ENCODE peak calls at places on chromosomes 12 and 14, in seven cellular contexts. One of them, this sample, is unnamed.

GRCh38 chr14:47674148-47674545 is 1.3 kb downstream of the MDGA2 start:
- DNase-seq in WERI-Rb-1: peak
- DNase-seq in stomach: no peak
- DNase-seq in CD8-positive, alpha-beta T cell: no peak
- DNase-seq in adrenal gland: no peak
- DNase-seq in hepatocyte: peak
- DNase-seq in lower lobe of right lung: no peak
- DNase-seq in this sample: no peak

GRCh38 chr12:82225871-82226270 is 132.3 kb downstream of the CCDC59 start:
- DNase-seq in WERI-Rb-1: no peak
- DNase-seq in stomach: no peak
- DNase-seq in CD8-positive, alpha-beta T cell: no peak
- DNase-seq in adrenal gland: no peak
- DNase-seq in hepatocyte: no peak
- DNase-seq in lower lobe of right lung: no peak
- DNase-seq in this sample: no peak

GRCh38 chr12:68425998-68426397 is 93.8 kb upstream of the MDM1 start:
- DNase-seq in WERI-Rb-1: no peak
- DNase-seq in stomach: no peak
- DNase-seq in CD8-positive, alpha-beta T cell: no peak
- DNase-seq in adrenal gland: no peak
- DNase-seq in hepatocyte: no peak
- DNase-seq in lower lobe of right lung: no peak
- DNase-seq in this sample: no peak

GRCh38 chr12:6925543-6926279 is 2.0 kb upstream of the ATN1 start:
- DNase-seq in WERI-Rb-1: no peak
- DNase-seq in stomach: peak
- DNase-seq in CD8-positive, alpha-beta T cell: no peak
- DNase-seq in adrenal gland: peak
- DNase-seq in hepatocyte: peak
- DNase-seq in lower lobe of right lung: peak
- DNase-seq in this sample: peak

GRCh38 chr12:105601158-105601557 is 270.7 kb downstream of the C12orf75 start:
- DNase-seq in WERI-Rb-1: no peak
- DNase-seq in stomach: no peak
- DNase-seq in CD8-positive, alpha-beta T cell: no peak
- DNase-seq in adrenal gland: no peak
- DNase-seq in hepatocyte: no peak
- DNase-seq in lower lobe of right lung: no peak
- DNase-seq in this sample: no peak

GRCh38 chr12:82414926-82415325 is 56.6 kb downstream of the METTL25 start:
- DNase-seq in WERI-Rb-1: no peak
- DNase-seq in stomach: no peak
- DNase-seq in CD8-positive, alpha-beta T cell: no peak
- DNase-seq in adrenal gland: no peak
- DNase-seq in hepatocyte: no peak
- DNase-seq in lower lobe of right lung: no peak
- DNase-seq in this sample: no peak

GRCh38 chr12:121489874-121490273 is 90.0 kb downstream of the RNF34 start:
- DNase-seq in WERI-Rb-1: no peak
- DNase-seq in stomach: no peak
- DNase-seq in CD8-positive, alpha-beta T cell: no peak
- DNase-seq in adrenal gland: no peak
- DNase-seq in hepatocyte: no peak
- DNase-seq in lower lobe of right lung: no peak
- DNase-seq in this sample: no peak

GRCh38 chr12:63958876-63959275 is 114.4 kb downstream of the SRGAP1 start:
- DNase-seq in WERI-Rb-1: no peak
- DNase-seq in stomach: no peak
- DNase-seq in CD8-positive, alpha-beta T cell: no peak
- DNase-seq in adrenal gland: no peak
- DNase-seq in hepatocyte: no peak
- DNase-seq in lower lobe of right lung: no peak
- DNase-seq in this sample: no peak

GRCh38 chr12:7061138-7061537 is 620 bp downstream of the C1S start:
- DNase-seq in WERI-Rb-1: no peak
- DNase-seq in stomach: no peak
- DNase-seq in CD8-positive, alpha-beta T cell: no peak
- DNase-seq in adrenal gland: no peak
- DNase-seq in hepatocyte: no peak
- DNase-seq in lower lobe of right lung: no peak
- DNase-seq in this sample: no peak

GRCh38 chr14:31258427-31259039 is 50.9 kb upstream of the HECTD1 start:
- DNase-seq in WERI-Rb-1: no peak
- DNase-seq in stomach: no peak
- DNase-seq in CD8-positive, alpha-beta T cell: no peak
- DNase-seq in adrenal gland: no peak
- DNase-seq in hepatocyte: no peak
- DNase-seq in lower lobe of right lung: no peak
- DNase-seq in this sample: no peak

GRCh38 chr12:88893801-88894200 is 313.5 kb upstream of the KITLG start:
- DNase-seq in WERI-Rb-1: no peak
- DNase-seq in stomach: no peak
- DNase-seq in CD8-positive, alpha-beta T cell: no peak
- DNase-seq in adrenal gland: no peak
- DNase-seq in hepatocyte: no peak
- DNase-seq in lower lobe of right lung: no peak
- DNase-seq in this sample: no peak

GRCh38 chr12:59041241-59042121 is 121.2 kb upstream of the LRIG3 start:
- DNase-seq in WERI-Rb-1: no peak
- DNase-seq in stomach: no peak
- DNase-seq in CD8-positive, alpha-beta T cell: no peak
- DNase-seq in adrenal gland: no peak
- DNase-seq in hepatocyte: peak
- DNase-seq in lower lobe of right lung: no peak
- DNase-seq in this sample: peak

GRCh38 chr14:61250063-61250462 is 31.1 kb downstream of the TMEM30B start:
- DNase-seq in WERI-Rb-1: no peak
- DNase-seq in stomach: no peak
- DNase-seq in CD8-positive, alpha-beta T cell: no peak
- DNase-seq in adrenal gland: no peak
- DNase-seq in hepatocyte: no peak
- DNase-seq in lower lobe of right lung: no peak
- DNase-seq in this sample: no peak

GRCh38 chr14:100438678-100439592 is 115.8 kb downstream of the SLC25A47 start:
- DNase-seq in WERI-Rb-1: no peak
- DNase-seq in stomach: peak
- DNase-seq in CD8-positive, alpha-beta T cell: no peak
- DNase-seq in adrenal gland: peak
- DNase-seq in hepatocyte: peak
- DNase-seq in lower lobe of right lung: peak
- DNase-seq in this sample: peak

GRCh38 chr14:76806446-76806845 is 6.2 kb downstream of the ANGEL1 start:
- DNase-seq in WERI-Rb-1: peak
- DNase-seq in stomach: no peak
- DNase-seq in CD8-positive, alpha-beta T cell: no peak
- DNase-seq in adrenal gland: no peak
- DNase-seq in hepatocyte: no peak
- DNase-seq in lower lobe of right lung: no peak
- DNase-seq in this sample: no peak

GRCh38 chr12:104877107-104877705 is 80.9 kb downstream of the SLC41A2 start:
- DNase-seq in WERI-Rb-1: peak
- DNase-seq in stomach: peak
- DNase-seq in CD8-positive, alpha-beta T cell: peak
- DNase-seq in adrenal gland: peak
- DNase-seq in hepatocyte: peak
- DNase-seq in lower lobe of right lung: no peak
- DNase-seq in this sample: peak

GRCh38 chr12:96368233-96368632 is 32.0 kb downstream of the CDK17 start:
- DNase-seq in WERI-Rb-1: no peak
- DNase-seq in stomach: no peak
- DNase-seq in CD8-positive, alpha-beta T cell: no peak
- DNase-seq in adrenal gland: peak
- DNase-seq in hepatocyte: no peak
- DNase-seq in lower lobe of right lung: no peak
- DNase-seq in this sample: no peak

GRCh38 chr12:59396941-59397340 is 198.9 kb upstream of the SLC16A7 start:
- DNase-seq in WERI-Rb-1: no peak
- DNase-seq in stomach: no peak
- DNase-seq in CD8-positive, alpha-beta T cell: no peak
- DNase-seq in adrenal gland: no peak
- DNase-seq in hepatocyte: no peak
- DNase-seq in lower lobe of right lung: no peak
- DNase-seq in this sample: no peak

DNA sequence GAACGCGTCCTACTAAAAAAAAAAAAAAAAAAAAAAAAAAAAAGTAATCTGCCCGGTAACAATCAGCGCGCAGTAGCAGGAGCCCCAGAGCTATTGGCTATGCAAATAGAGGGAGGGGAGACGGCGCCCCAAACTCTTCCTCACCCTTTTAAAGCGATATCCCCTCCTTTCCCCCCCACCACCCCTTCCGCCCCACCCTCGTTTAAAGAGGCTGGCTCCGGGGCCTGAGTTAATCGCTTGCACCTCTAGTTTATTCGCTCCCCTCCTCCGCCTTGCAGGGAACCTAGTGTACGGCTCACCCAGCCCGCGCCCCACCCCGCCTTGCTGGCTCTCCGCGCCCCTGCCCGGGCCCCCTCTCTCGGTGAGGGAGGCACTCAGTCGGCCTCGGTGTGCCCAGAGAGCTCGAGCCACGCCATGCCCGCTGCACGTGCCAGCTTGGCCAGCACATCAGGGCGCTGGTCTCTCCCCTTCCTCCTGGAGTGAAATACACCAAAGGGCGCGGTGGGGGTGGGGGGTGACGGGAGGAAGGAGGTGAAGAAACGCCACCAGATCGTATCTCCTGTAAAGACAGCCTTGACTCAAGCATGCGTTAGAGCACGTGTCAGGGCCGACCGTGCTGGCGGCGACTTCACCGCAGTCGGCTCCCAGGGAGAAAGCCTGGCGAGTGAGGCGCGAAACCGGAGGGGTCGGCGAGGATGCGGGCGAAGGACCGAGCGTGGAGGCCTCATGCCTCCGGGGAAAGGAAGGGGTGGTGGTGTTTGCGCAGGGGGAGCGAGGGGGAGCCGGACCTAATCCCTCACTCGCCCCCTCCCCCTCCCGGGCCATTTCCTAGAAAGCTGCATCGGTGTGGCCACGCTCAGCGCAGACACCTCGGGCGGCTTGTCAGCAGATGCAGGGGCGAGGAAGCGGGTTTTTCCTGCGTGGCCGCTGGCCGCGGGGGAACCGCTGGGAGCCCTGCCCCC is 1.3 kb upstream of the CCND2 start:
- DNase-seq in WERI-Rb-1: peak
- DNase-seq in stomach: peak
- DNase-seq in CD8-positive, alpha-beta T cell: peak
- DNase-seq in adrenal gland: peak
- DNase-seq in hepatocyte: peak
- DNase-seq in lower lobe of right lung: peak
- DNase-seq in this sample: peak
- H3K27ac ChIP-seq in WERI-Rb-1: no peak
- H3K27ac ChIP-seq in stomach: peak
- H3K27ac ChIP-seq in CD8-positive, alpha-beta T cell: peak
- H3K27ac ChIP-seq in adrenal gland: peak
- H3K27ac ChIP-seq in hepatocyte: peak
- H3K27ac ChIP-seq in lower lobe of right lung: peak
- H3K27ac ChIP-seq in this sample: peak

GRCh38 chr12:111436266-111436665 is 30.5 kb downstream of the SH2B3 start:
- DNase-seq in WERI-Rb-1: no peak
- DNase-seq in stomach: no peak
- DNase-seq in CD8-positive, alpha-beta T cell: no peak
- DNase-seq in adrenal gland: no peak
- DNase-seq in hepatocyte: no peak
- DNase-seq in lower lobe of right lung: no peak
- DNase-seq in this sample: no peak
- H3K27ac ChIP-seq in WERI-Rb-1: no peak
- H3K27ac ChIP-seq in stomach: peak
- H3K27ac ChIP-seq in CD8-positive, alpha-beta T cell: no peak
- H3K27ac ChIP-seq in adrenal gland: no peak
- H3K27ac ChIP-seq in hepatocyte: no peak
- H3K27ac ChIP-seq in lower lobe of right lung: peak
- H3K27ac ChIP-seq in this sample: peak

DNA sequence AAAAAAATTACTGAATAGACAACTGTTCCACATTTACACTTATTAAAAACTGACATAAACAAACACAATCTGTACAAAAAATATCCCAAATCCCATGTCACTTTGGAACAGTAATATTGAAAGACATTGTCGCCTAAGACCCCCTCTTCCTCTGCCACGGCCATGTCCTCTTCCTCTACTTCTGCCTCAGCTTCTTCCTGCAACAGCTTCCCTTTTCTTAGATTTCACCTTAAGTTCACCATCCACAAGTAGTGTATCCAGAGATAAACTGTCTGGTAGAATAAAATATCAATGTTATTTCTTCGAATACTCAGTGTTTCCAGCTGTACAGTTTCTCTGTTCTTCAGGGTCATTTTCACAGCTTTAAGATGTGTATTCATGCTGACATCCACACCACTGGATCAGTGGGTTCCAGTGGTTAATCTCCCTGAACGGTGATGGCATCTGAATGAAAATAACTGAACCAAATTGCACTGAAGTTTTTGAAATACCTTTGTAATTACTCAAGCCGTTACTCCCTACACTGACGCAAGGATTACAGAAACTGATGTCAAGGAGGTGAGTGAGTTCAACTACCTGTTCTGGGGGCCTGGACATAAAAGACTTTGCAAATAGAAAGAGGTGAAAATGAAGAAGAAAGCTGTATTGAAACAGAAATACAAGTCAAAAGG is 208.5 kb downstream of the C12orf50 start:
- DNase-seq in WERI-Rb-1: no peak
- DNase-seq in stomach: no peak
- DNase-seq in CD8-positive, alpha-beta T cell: no peak
- DNase-seq in adrenal gland: no peak
- DNase-seq in hepatocyte: no peak
- DNase-seq in lower lobe of right lung: no peak
- DNase-seq in this sample: peak
- H3K27ac ChIP-seq in WERI-Rb-1: no peak
- H3K27ac ChIP-seq in stomach: no peak
- H3K27ac ChIP-seq in CD8-positive, alpha-beta T cell: no peak
- H3K27ac ChIP-seq in adrenal gland: no peak
- H3K27ac ChIP-seq in hepatocyte: no peak
- H3K27ac ChIP-seq in lower lobe of right lung: no peak
- H3K27ac ChIP-seq in this sample: no peak

DNA sequence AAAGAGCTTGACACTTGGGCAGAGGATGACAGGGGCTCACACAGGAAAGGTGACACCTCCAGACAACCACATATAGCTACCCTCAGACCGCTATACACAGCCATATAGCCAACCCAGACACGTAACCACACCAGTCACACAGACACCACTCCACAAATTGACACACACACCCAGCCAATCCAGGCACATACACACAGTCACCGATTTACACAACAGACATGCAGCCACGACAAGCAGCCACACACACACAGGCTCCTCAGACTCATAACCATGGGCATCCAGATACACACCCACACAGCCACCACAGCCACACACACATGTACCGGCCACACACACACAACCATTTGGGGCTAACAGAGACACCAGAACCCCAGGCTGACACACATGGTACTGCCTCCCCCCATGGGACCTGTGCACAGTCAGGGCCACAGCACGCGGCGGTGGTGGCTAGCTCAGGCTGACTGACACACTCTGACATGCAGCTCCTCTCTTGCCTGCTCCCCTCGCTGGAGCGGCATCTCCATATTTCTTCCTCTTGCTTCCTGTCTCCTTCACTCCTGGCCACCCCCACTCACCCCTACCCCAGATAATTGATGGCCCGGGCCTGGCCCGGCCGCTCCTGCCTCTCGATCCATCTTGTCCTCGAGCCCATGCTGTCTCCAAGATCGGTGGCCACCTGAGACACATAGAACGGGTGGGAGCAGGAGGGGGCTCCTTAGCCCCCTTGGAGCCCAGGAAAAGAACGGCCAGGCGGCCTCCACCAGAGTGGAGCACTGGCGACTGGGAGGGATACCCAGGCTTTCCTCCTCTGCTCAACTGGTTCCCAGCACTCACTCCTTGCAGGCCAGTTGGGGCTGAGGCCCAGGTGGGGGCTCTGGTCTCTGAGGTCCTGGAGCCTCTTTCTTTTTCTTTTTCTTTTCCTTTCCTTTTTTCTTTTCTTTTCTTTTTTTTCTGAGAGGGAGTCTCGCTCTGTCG is 6.0 kb upstream of the SHMT2 start:
- DNase-seq in WERI-Rb-1: no peak
- DNase-seq in stomach: no peak
- DNase-seq in CD8-positive, alpha-beta T cell: no peak
- DNase-seq in adrenal gland: no peak
- DNase-seq in hepatocyte: no peak
- DNase-seq in lower lobe of right lung: no peak
- DNase-seq in this sample: no peak
- H3K27ac ChIP-seq in WERI-Rb-1: no peak
- H3K27ac ChIP-seq in stomach: no peak
- H3K27ac ChIP-seq in CD8-positive, alpha-beta T cell: no peak
- H3K27ac ChIP-seq in adrenal gland: no peak
- H3K27ac ChIP-seq in hepatocyte: no peak
- H3K27ac ChIP-seq in lower lobe of right lung: no peak
- H3K27ac ChIP-seq in this sample: no peak